ENCODE peak calls at places on chromosomes 2 and 18, in nine cellular contexts. P, T, K, F, U, I, M, Z and L are unnamed samples.

GRCh38 chr18:79515331-79515730 is 119.6 kb downstream of the NFATC1 start:
- DNase-seq in I (no peak), M (no peak), F (no peak), U (no peak), K (no peak), P (no peak), Z (no peak), T (no peak), L (no peak)

GRCh38 chr2:160405077-160405865 is 88.3 kb downstream of the RBMS1 start:
- DNase-seq in T (no peak), U (no peak), M (peak), K (no peak), Z (no peak), P (no peak), I (no peak), F (no peak), L (no peak)

GRCh38 chr2:19073522-19073921 is 284.9 kb downstream of the OSR1 start:
- DNase-seq in T (no peak), F (no peak), M (no peak), Z (no peak), P (peak), K (no peak), I (no peak), U (no peak), L (peak)

GRCh38 chr2:127545796-127546195 is 10.3 kb downstream of the MYO7B start:
- DNase-seq in M (no peak), P (no peak), I (no peak), U (no peak), T (no peak), Z (no peak), K (no peak), F (no peak), L (no peak)

GRCh38 chr2:39837856-39838453 is 58.9 kb upstream of the THUMPD2 start:
- DNase-seq in T (no peak), I (no peak), K (peak), M (no peak), F (peak), U (no peak), P (peak), Z (no peak), L (peak)

GRCh38 chr2:8539743-8540551 is 141.9 kb upstream of the ID2 start:
- DNase-seq in U (no peak), K (no peak), I (no peak), P (peak), T (no peak), M (no peak), F (no peak), Z (no peak), L (no peak)

GRCh38 chr18:4283746-4284291 is 171.3 kb downstream of the DLGAP1 start:
- DNase-seq in T (no peak), Z (no peak), M (no peak), K (no peak), U (no peak), F (no peak), I (no peak), P (no peak), L (no peak)

GRCh38 chr2:38178556-38179419 is 102.8 kb upstream of the CYP1B1 start:
- DNase-seq in M (no peak), I (no peak), P (peak), K (peak), T (no peak), U (no peak), F (no peak), Z (no peak), L (no peak)

GRCh38 chr2:157837851-157838441 is 38.2 kb downstream of the ACVR1 start:
- DNase-seq in U (no peak), P (peak), F (no peak), I (no peak), M (peak), T (peak), K (peak), Z (peak), L (no peak)

GRCh38 chr2:10321590-10321989 is 18.9 kb downstream of the HPCAL1 start:
- DNase-seq in K (no peak), P (no peak), F (no peak), U (no peak), M (no peak), T (no peak), Z (no peak), I (no peak), L (no peak)

GRCh38 chr2:197184959-197185586 is 125.5 kb downstream of the ANKRD44 start:
- DNase-seq in K (peak), I (no peak), U (no peak), F (no peak), Z (no peak), T (peak), M (no peak), P (no peak), L (no peak)